ENCODE peak calls at places on chromosomes 13 and 19, in six cellular contexts. One of them, this sample, is unnamed. For H3K79me2, the result is how much of the 10 kb centered on the place peaks cover.

GRCh38 chr19:23116802-23117571 is at the start of gene ZNF730:
- DNase-seq in GM23248: peak
- DNase-seq in PC-9: no peak
- DNase-seq in HCT116: no peak
- DNase-seq in neural progenitor cell: peak
- DNase-seq in H1: peak
- DNase-seq in this sample: peak

GRCh38 chr19:14383556-14383897 is 2.3 kb downstream of the ADGRE5 start:
- DNase-seq in HCT116: no peak
- DNase-seq in H1: no peak
- DNase-seq in PC-9: no peak
- DNase-seq in neural progenitor cell: no peak
- DNase-seq in GM23248: peak
- DNase-seq in this sample: no peak

GRCh38 chr13:114067886-114068722 is 64.3 kb downstream of the RASA3 start:
- DNase-seq in neural progenitor cell: no peak
- DNase-seq in H1: no peak
- DNase-seq in PC-9: no peak
- DNase-seq in HCT116: no peak
- DNase-seq in GM23248: no peak
- DNase-seq in this sample: no peak

GRCh38 chr19:42121666-42122069 is 10.6 kb downstream of the POU2F2 start:
- DNase-seq in H1: no peak
- DNase-seq in neural progenitor cell: no peak
- DNase-seq in HCT116: no peak
- DNase-seq in PC-9: peak
- DNase-seq in GM23248: peak
- DNase-seq in this sample: peak

GRCh38 chr19:36775768-36776167 is 3.2 kb upstream of the ZNF850 start:
- DNase-seq in GM23248: no peak
- DNase-seq in HCT116: no peak
- DNase-seq in neural progenitor cell: no peak
- DNase-seq in H1: no peak
- DNase-seq in PC-9: no peak
- DNase-seq in this sample: no peak

GRCh38 chr19:2986951-2987491 is 9.7 kb downstream of the TLE6 start:
- DNase-seq in HCT116: no peak
- DNase-seq in H1: peak
- DNase-seq in GM23248: no peak
- DNase-seq in PC-9: no peak
- DNase-seq in neural progenitor cell: peak
- DNase-seq in this sample: no peak

GRCh38 chr19:27392027-27392632 is 1820.8 kb downstream of the UQCRFS1 start:
- DNase-seq in neural progenitor cell: no peak
- DNase-seq in PC-9: no peak
- DNase-seq in GM23248: no peak
- DNase-seq in HCT116: no peak
- DNase-seq in H1: no peak
- DNase-seq in this sample: no peak

GRCh38 chr19:54421521-54421920 is 6.3 kb downstream of the TTYH1 start:
- DNase-seq in neural progenitor cell: no peak
- DNase-seq in GM23248: no peak
- DNase-seq in HCT116: no peak
- DNase-seq in H1: no peak
- DNase-seq in PC-9: no peak
- DNase-seq in this sample: no peak

GRCh38 chr13:79966502-79966901 is 374.4 kb downstream of the SPRY2 start:
- DNase-seq in neural progenitor cell: no peak
- DNase-seq in HCT116: no peak
- DNase-seq in PC-9: peak
- DNase-seq in GM23248: peak
- DNase-seq in H1: no peak
- DNase-seq in this sample: peak

GRCh38 chr19:20482721-20483120 is 82.9 kb downstream of the ZNF737 start:
- DNase-seq in PC-9: no peak
- DNase-seq in neural progenitor cell: no peak
- DNase-seq in GM23248: no peak
- DNase-seq in H1: peak
- DNase-seq in HCT116: no peak
- DNase-seq in this sample: no peak

GRCh38 chr19:18939163-18939562 is 1.9 kb downstream of the HOMER3 start:
- DNase-seq in H1: no peak
- DNase-seq in neural progenitor cell: no peak
- DNase-seq in HCT116: no peak
- DNase-seq in PC-9: no peak
- DNase-seq in GM23248: no peak
- DNase-seq in this sample: no peak
- H3K79me2 ChIP-seq in H1: under half
- H3K79me2 ChIP-seq in neural progenitor cell: under half
- H3K79me2 ChIP-seq in HCT116: under half
- H3K79me2 ChIP-seq in PC-9: under half
- H3K79me2 ChIP-seq in GM23248: under half
- H3K79me2 ChIP-seq in this sample: half or more

GRCh38 chr19:58550362-58551122 is 4.4 kb downstream of the CHMP2A start:
- DNase-seq in neural progenitor cell: no peak
- DNase-seq in H1: no peak
- DNase-seq in GM23248: no peak
- DNase-seq in HCT116: no peak
- DNase-seq in PC-9: no peak
- DNase-seq in this sample: no peak

GRCh38 chr19:58549664-58550361 is 5.1 kb downstream of the CHMP2A start:
- DNase-seq in H1: no peak
- DNase-seq in PC-9: no peak
- DNase-seq in GM23248: no peak
- DNase-seq in neural progenitor cell: no peak
- DNase-seq in HCT116: no peak
- DNase-seq in this sample: no peak

GRCh38 chr19:58552655-58553054 is 2.2 kb downstream of the CHMP2A start:
- DNase-seq in HCT116: no peak
- DNase-seq in GM23248: no peak
- DNase-seq in neural progenitor cell: no peak
- DNase-seq in PC-9: no peak
- DNase-seq in H1: no peak
- DNase-seq in this sample: no peak

GRCh38 chr19:58551123-58551497 is 3.8 kb downstream of the CHMP2A start:
- DNase-seq in PC-9: no peak
- DNase-seq in GM23248: no peak
- DNase-seq in HCT116: no peak
- DNase-seq in neural progenitor cell: no peak
- DNase-seq in H1: no peak
- DNase-seq in this sample: no peak

GRCh38 chr19:58551577-58552471 is 3.1 kb downstream of the CHMP2A start:
- DNase-seq in H1: no peak
- DNase-seq in PC-9: no peak
- DNase-seq in neural progenitor cell: no peak
- DNase-seq in HCT116: no peak
- DNase-seq in GM23248: no peak
- DNase-seq in this sample: no peak
- H3K79me2 ChIP-seq in H1: under half
- H3K79me2 ChIP-seq in PC-9: under half
- H3K79me2 ChIP-seq in neural progenitor cell: half or more
- H3K79me2 ChIP-seq in HCT116: half or more
- H3K79me2 ChIP-seq in GM23248: half or more
- H3K79me2 ChIP-seq in this sample: half or more

DNA sequence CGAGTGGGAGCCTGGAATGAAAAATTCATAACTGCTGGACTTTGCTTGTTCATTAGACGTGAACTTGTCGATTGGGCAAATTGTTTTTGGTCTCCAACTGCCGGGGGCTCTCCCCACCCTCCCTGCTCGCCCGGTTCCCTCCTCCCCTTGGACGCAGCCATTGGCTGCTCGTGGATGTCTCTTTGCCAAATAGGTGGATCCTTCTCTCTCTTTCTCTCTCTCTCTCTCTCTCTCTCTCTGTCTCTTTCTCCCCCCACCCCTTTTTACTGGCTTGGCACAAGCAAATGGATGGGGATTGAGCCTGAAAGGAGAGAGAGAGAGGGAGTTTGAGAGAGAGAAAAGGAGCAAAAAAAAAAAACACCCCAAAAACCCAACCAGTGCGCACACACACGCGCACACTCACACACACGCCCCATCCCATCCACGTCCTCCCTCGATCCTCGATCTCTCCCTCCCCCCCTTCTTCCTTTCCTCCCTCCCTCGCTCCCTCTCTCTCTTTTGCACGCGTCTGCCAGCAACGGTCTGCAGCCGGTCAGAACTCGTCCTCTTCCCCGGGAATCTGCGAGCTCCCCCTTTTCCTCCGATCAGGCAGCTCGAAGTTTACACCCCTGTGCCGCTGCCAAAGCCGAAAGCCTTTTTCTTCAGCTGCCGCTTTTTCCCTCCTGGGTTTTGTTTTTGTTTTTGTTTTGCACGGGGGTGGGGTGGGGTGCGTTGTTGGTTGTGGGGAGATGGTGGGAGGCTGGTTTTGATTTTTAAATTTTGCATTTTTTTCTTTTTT is 27.8 kb downstream of the NFIX start:
- DNase-seq in HCT116: no peak
- DNase-seq in PC-9: no peak
- DNase-seq in H1: no peak
- DNase-seq in neural progenitor cell: peak
- DNase-seq in GM23248: peak
- DNase-seq in this sample: peak
- H3K79me2 ChIP-seq in HCT116: under half
- H3K79me2 ChIP-seq in PC-9: under half
- H3K79me2 ChIP-seq in H1: under half
- H3K79me2 ChIP-seq in neural progenitor cell: under half
- H3K79me2 ChIP-seq in GM23248: half or more
- H3K79me2 ChIP-seq in this sample: half or more

DNA sequence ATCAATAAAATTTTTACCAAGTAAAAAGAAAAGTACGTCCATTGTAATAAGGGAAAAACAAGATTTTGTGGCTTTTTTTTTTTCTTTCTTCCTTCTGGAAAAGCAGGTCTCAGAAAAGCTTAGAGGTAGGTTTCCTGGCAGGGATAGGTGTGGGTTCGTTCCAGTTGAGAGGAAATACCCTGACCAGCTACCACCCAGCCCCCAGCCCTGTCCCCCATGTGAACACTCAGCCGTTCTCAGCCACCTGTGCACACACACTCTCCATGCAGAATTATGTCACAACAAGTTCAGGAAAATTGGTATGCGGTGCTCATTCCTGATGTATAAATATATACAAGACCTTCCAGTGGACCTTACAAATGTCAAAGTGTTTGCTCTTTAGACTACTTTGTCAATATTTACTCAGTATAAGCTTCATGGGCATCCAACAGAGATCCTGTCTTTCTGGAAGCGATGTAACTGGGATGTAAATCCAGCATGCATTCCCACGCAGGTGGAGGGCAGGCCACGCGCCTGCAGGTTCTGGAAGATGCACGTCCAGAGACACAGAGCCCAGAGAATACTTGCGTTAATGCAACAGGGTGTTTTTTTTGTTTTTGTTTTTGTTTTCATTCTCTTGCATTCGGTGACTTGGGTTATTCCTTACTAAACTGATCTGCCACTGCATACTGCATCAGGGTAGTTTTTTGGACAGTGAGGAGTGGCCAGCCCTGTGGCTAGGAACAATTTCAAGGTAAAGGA is 68.8 kb downstream of the TSHZ3 start:
- DNase-seq in H1: no peak
- DNase-seq in neural progenitor cell: no peak
- DNase-seq in GM23248: no peak
- DNase-seq in PC-9: no peak
- DNase-seq in HCT116: no peak
- DNase-seq in this sample: no peak
- H3K79me2 ChIP-seq in H1: under half
- H3K79me2 ChIP-seq in neural progenitor cell: under half
- H3K79me2 ChIP-seq in GM23248: half or more
- H3K79me2 ChIP-seq in PC-9: under half
- H3K79me2 ChIP-seq in HCT116: under half
- H3K79me2 ChIP-seq in this sample: under half

GRCh38 chr13:38607136-38607535 is 79.7 kb upstream of the FREM2 start:
- DNase-seq in GM23248: peak
- DNase-seq in PC-9: no peak
- DNase-seq in HCT116: no peak
- DNase-seq in neural progenitor cell: peak
- DNase-seq in H1: no peak
- DNase-seq in this sample: no peak

GRCh38 chr13:38606697-38607096 is 80.2 kb upstream of the FREM2 start:
- DNase-seq in GM23248: no peak
- DNase-seq in HCT116: no peak
- DNase-seq in H1: no peak
- DNase-seq in PC-9: no peak
- DNase-seq in neural progenitor cell: no peak
- DNase-seq in this sample: no peak

DNA sequence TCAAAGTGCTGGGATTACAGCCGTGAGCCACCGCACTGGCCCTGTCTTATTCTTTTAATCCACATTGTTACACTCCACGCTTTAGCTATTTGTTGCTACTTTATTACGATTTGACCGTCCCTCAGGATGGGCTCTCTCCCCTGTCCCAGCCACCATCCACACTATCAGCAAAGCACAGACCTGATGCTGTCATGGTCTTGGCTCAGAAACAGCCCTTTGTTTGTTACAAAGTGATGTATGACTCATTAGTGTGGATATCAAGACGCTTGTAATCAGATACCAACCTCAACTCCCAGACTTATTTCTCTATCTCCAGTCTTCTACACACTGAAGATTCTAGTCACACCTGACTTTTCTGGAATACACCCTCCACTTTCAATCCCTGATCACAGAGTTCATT is 84.6 kb upstream of the FREM2 start:
- DNase-seq in neural progenitor cell: no peak
- DNase-seq in GM23248: no peak
- DNase-seq in PC-9: no peak
- DNase-seq in HCT116: no peak
- DNase-seq in H1: no peak
- DNase-seq in this sample: peak
- H3K79me2 ChIP-seq in neural progenitor cell: under half
- H3K79me2 ChIP-seq in GM23248: under half
- H3K79me2 ChIP-seq in PC-9: under half
- H3K79me2 ChIP-seq in HCT116: under half
- H3K79me2 ChIP-seq in H1: under half
- H3K79me2 ChIP-seq in this sample: under half

GRCh38 chr13:40582531-40582930 is 83.9 kb downstream of the FOXO1 start:
- DNase-seq in H1: no peak
- DNase-seq in HCT116: no peak
- DNase-seq in PC-9: no peak
- DNase-seq in neural progenitor cell: no peak
- DNase-seq in GM23248: no peak
- DNase-seq in this sample: no peak

GRCh38 chr13:40588101-40588500 is 78.3 kb downstream of the FOXO1 start:
- DNase-seq in HCT116: no peak
- DNase-seq in GM23248: no peak
- DNase-seq in neural progenitor cell: no peak
- DNase-seq in PC-9: no peak
- DNase-seq in H1: no peak
- DNase-seq in this sample: peak

GRCh38 chr13:40586886-40587285 is 79.6 kb downstream of the FOXO1 start:
- DNase-seq in HCT116: no peak
- DNase-seq in PC-9: no peak
- DNase-seq in neural progenitor cell: no peak
- DNase-seq in H1: no peak
- DNase-seq in GM23248: no peak
- DNase-seq in this sample: no peak

GRCh38 chr13:40583738-40584137 is 82.7 kb downstream of the FOXO1 start:
- DNase-seq in H1: no peak
- DNase-seq in HCT116: no peak
- DNase-seq in neural progenitor cell: no peak
- DNase-seq in PC-9: no peak
- DNase-seq in GM23248: no peak
- DNase-seq in this sample: peak

GRCh38 chr13:40585911-40586471 is 80.5 kb downstream of the FOXO1 start:
- DNase-seq in HCT116: no peak
- DNase-seq in neural progenitor cell: no peak
- DNase-seq in GM23248: no peak
- DNase-seq in H1: no peak
- DNase-seq in PC-9: peak
- DNase-seq in this sample: peak
- H3K79me2 ChIP-seq in HCT116: under half
- H3K79me2 ChIP-seq in neural progenitor cell: under half
- H3K79me2 ChIP-seq in GM23248: under half
- H3K79me2 ChIP-seq in H1: under half
- H3K79me2 ChIP-seq in PC-9: under half
- H3K79me2 ChIP-seq in this sample: under half

This sample was measured in mammary epithelial cell.